ENCODE peak calls at places on chromosomes 16 and 17, in eight cellular contexts. O is colonic mucosa; U is AG10803; Z is tibial nerve; C is activated CD8-positive, alpha-beta T cell treated with anti-CD3 and anti-CD28 coated beads for 36 hours; R is Peyer's patch; J is endothelial cell; W is heart left ventricle. S is an unnamed sample.

GRCh38 chr17:59505610-59506276 is 59.7 kb upstream of the DHX40 start:
- DNase-seq in U (peak), W (no peak), C (no peak), Z (no peak), O (no peak), J (no peak), R (no peak), S (no peak)

GRCh38 chr16:46929378-46930332 is 43.8 kb downstream of the DNAJA2 start:
- DNase-seq in Z (peak), J (peak), R (peak), U (peak), W (peak), O (peak), C (peak), S (peak)

GRCh38 chr16:53099318-53100130 is 44.7 kb downstream of the CHD9 start:
- DNase-seq in J (peak), O (peak), U (peak), W (peak), Z (peak), C (peak), R (peak), S (peak)

GRCh38 chr17:40462343-40463121 is 19.3 kb downstream of the IGFBP4 start:
- DNase-seq in U (no peak), C (no peak), R (no peak), W (peak), J (peak), O (no peak), Z (no peak), S (no peak)

GRCh38 chr16:73068546-73069401 is 20.8 kb upstream of the ZFHX3 start:
- DNase-seq in Z (no peak), C (no peak), W (peak), U (peak), R (no peak), O (no peak), J (no peak), S (no peak)

GRCh38 chr16:23382279-23382678 is 70.7 kb downstream of the COG7 start:
- DNase-seq in C (no peak), O (no peak), R (no peak), U (no peak), J (no peak), W (no peak), Z (no peak), S (no peak)

GRCh38 chr16:88339926-88340754 is 42.6 kb upstream of the ZNF469 start:
- DNase-seq in O (peak), C (no peak), R (peak), J (no peak), U (no peak), Z (no peak), W (no peak), S (no peak)

GRCh38 chr17:74271281-74271680 is 2.8 kb upstream of the DNAI2 start:
- DNase-seq in C (no peak), J (no peak), W (no peak), Z (no peak), U (no peak), O (no peak), R (no peak), S (no peak)

GRCh38 chr16:85269165-85269564 is 156.9 kb upstream of the CIBAR2 start:
- DNase-seq in Z (no peak), R (no peak), U (no peak), C (no peak), J (no peak), W (no peak), O (no peak), S (no peak)

GRCh38 chr16:68272501-68273209 is 8.3 kb downstream of the SLC7A6 start:
- DNase-seq in O (peak), J (no peak), R (no peak), U (no peak), C (peak), Z (no peak), W (no peak), S (no peak)

GRCh38 chr17:65297384-65297783 is 160.2 kb downstream of the RGS9 start:
- DNase-seq in C (no peak), Z (no peak), J (no peak), U (peak), W (no peak), R (no peak), O (no peak), S (no peak)

GRCh38 chr16:11101695-11102522 is 154.1 kb downstream of the SOCS1 start:
- DNase-seq in O (no peak), W (no peak), R (peak), J (no peak), Z (no peak), C (no peak), U (no peak), S (no peak)

GRCh38 chr17:75634376-75634740 is 1.1 kb downstream of the SMIM5 start:
- DNase-seq in U (no peak), O (no peak), W (peak), R (no peak), J (no peak), C (no peak), Z (no peak), S (no peak)

GRCh38 chr16:19753815-19754643 is 36.0 kb downstream of the IQCK start:
- DNase-seq in J (no peak), U (no peak), R (no peak), W (no peak), C (no peak), Z (no peak), O (peak), S (no peak)

GRCh38 chr16:2596747-2597559 is 59.1 kb downstream of the PDPK1 start:
- DNase-seq in W (no peak), R (no peak), C (no peak), O (no peak), Z (no peak), U (no peak), J (no peak), S (no peak)

GRCh38 chr17:61139219-61139618 is 260.4 kb upstream of the TBX2 start:
- DNase-seq in W (no peak), O (peak), R (no peak), U (peak), Z (no peak), C (peak), J (no peak), S (no peak)

GRCh38 chr17:79612468-79613194 is 1.8 kb upstream of the RBFOX3 start:
- DNase-seq in O (peak), C (peak), J (peak), Z (no peak), U (peak), R (peak), W (no peak), S (peak)

GRCh38 chr17:40113961-40114272 is 7.9 kb upstream of the MSL1 start:
- DNase-seq in C (no peak), J (no peak), R (no peak), O (no peak), U (peak), W (no peak), Z (no peak), S (no peak)

GRCh38 chr16:27444470-27444869 is 42.5 kb downstream of the IL21R start:
- DNase-seq in C (peak), W (no peak), R (peak), O (no peak), J (no peak), U (no peak), Z (no peak), S (no peak)

GRCh38 chr17:68711858-68712257 is 110.7 kb upstream of the FAM20A start:
- DNase-seq in O (no peak), J (no peak), U (peak), R (no peak), C (no peak), W (no peak), Z (no peak), S (no peak)

GRCh38 chr16:88920618-88921602 is 54.5 kb upstream of the PABPN1L start:
- DNase-seq in U (peak), O (peak), R (peak), W (peak), J (peak), C (peak), Z (peak), S (no peak)

GRCh38 chr17:59406808-59407381 is 75.4 kb downstream of the YPEL2 start:
- DNase-seq in U (peak), W (no peak), C (no peak), Z (no peak), O (no peak), R (no peak), J (no peak), S (no peak)

GRCh38 chr16:53893731-53894435 is 189.9 kb downstream of the FTO start:
- DNase-seq in W (peak), J (no peak), R (no peak), C (no peak), O (peak), U (peak), Z (no peak), S (no peak)

GRCh38 chr16:17356243-17356933 is 114.4 kb downstream of the XYLT1 start:
- DNase-seq in W (no peak), U (no peak), C (no peak), R (no peak), O (peak), J (no peak), Z (no peak), S (no peak)

GRCh38 chr17:81315170-81315884 is 20.2 kb upstream of the SLC38A10 start:
- DNase-seq in J (no peak), R (no peak), O (no peak), U (no peak), Z (no peak), W (no peak), C (no peak), S (no peak)

GRCh38 chr17:76492989-76493501 is 8.2 kb downstream of the RHBDF2 start:
- DNase-seq in Z (peak), R (no peak), J (no peak), U (peak), O (peak), C (peak), W (peak), S (no peak)

GRCh38 chr16:64339052-64339770 is 782.7 kb downstream of the CDH11 start:
- DNase-seq in J (no peak), U (peak), O (no peak), C (no peak), Z (no peak), R (no peak), W (no peak), S (no peak)

GRCh38 chr16:66605177-66605999 is 884 bp downstream of the CMTM3 start:
- DNase-seq in Z (peak), C (peak), W (peak), O (peak), R (peak), J (peak), U (peak), S (peak)

GRCh38 chr17:82492647-82493516 is 26.6 kb upstream of the FOXK2 start:
- DNase-seq in J (no peak), C (no peak), O (no peak), U (peak), W (no peak), Z (no peak), R (no peak), S (no peak)
- TF ChIP-seq CTCF in J (no peak), C (no peak), O (no peak), U (no peak), W (no peak), Z (no peak), R (no peak), S (no peak)

GRCh38 chr16:80974649-80975376 is 31.9 kb downstream of the CMC2 start:
- DNase-seq in W (peak), U (no peak), C (no peak), J (no peak), R (no peak), O (no peak), Z (no peak), S (no peak)
- TF ChIP-seq CTCF in W (peak), U (peak), C (peak), J (peak), R (no peak), O (no peak), Z (no peak), S (peak)

DNA sequence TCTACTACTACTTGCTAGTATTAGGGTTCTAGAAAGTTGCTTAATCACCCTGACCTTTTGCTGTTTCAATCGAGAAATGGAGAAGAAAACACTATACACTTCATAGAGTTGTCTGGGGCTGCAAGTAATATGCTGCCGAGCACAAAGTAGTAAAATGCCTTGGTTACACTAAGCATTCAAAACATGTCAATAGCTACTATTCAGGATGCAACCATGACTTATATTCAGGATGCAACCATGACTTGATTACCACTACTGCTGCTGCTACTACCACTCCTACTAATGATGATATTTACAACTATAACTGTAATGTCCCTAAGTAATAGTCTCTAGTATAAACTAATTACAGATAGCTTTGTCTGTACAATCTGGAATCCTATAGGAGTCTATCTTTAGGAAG is 35.3 kb downstream of the ADAMTS18 start:
- DNase-seq in C (no peak), O (no peak), R (no peak), Z (no peak), W (no peak), U (no peak), J (no peak), S (no peak)
- TF ChIP-seq CTCF in C (no peak), O (no peak), R (no peak), Z (no peak), W (no peak), U (no peak), J (no peak), S (no peak)

DNA sequence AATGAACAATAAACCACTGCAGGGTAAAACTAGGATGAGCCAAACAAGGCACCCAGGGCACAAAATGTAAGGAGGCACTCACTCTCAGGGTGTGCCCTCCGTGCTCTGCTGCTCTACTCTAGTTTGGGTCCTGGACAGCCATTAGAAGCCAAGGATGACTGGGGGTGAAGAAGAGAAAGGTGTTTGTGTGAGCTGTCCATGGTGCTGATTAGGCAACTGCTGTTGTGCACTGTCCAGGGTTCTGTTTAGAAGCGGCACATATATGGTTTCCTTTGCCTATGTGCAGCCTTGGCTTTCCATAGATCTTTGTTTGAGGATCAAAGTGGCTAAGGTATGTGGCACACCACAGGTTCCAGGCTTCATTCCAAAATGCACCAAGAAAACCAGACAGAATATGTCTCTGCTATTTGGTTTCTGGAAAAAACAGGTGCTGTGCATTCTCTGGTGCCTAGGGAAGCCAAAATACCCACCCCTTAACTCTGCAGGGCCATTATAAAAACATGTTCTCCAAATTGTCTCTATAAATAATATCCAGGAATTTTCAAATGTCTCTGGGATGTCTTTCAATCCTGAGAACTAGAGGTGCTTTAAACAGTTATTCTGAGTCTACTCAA is 123.5 kb downstream of the CBLN1 start:
- DNase-seq in J (peak), C (peak), U (no peak), O (peak), Z (no peak), W (no peak), R (no peak), S (peak)
- TF ChIP-seq CTCF in J (no peak), C (no peak), U (no peak), O (no peak), Z (no peak), W (no peak), R (no peak), S (no peak)

GRCh38 chr17:8856869-8857575 is 10.5 kb downstream of the PIK3R6 start:
- DNase-seq in O (no peak), U (no peak), J (no peak), Z (no peak), W (no peak), C (peak), R (no peak), S (no peak)

GRCh38 chr17:8859804-8860430 is 7.6 kb downstream of the PIK3R6 start:
- DNase-seq in W (no peak), R (no peak), U (no peak), J (no peak), C (no peak), Z (no peak), O (no peak), S (no peak)

GRCh38 chr17:8855477-8856204 is 11.8 kb downstream of the PIK3R6 start:
- DNase-seq in U (peak), W (no peak), R (no peak), Z (no peak), J (no peak), C (peak), O (no peak), S (no peak)

GRCh38 chr17:8859029-8859803 is 8.3 kb downstream of the PIK3R6 start:
- DNase-seq in R (no peak), J (no peak), C (peak), W (no peak), O (no peak), Z (peak), U (peak), S (no peak)

GRCh38 chr17:8857919-8858318 is 9.6 kb downstream of the PIK3R6 start:
- DNase-seq in J (no peak), C (peak), O (no peak), R (no peak), U (peak), Z (no peak), W (peak), S (no peak)
- TF ChIP-seq CTCF in J (no peak), C (no peak), O (no peak), R (no peak), U (no peak), Z (no peak), W (no peak), S (no peak)

GRCh38 chr16:15795615-15796014 is 61.2 kb downstream of the MYH11 start:
- DNase-seq in J (no peak), O (no peak), U (no peak), W (no peak), R (no peak), C (no peak), Z (no peak), S (no peak)
- TF ChIP-seq CTCF in J (no peak), O (no peak), U (no peak), W (no peak), R (no peak), C (no peak), Z (no peak), S (no peak)

GRCh38 chr17:58308173-58308984 is 20.2 kb downstream of the TSPOAP1 start:
- DNase-seq in J (peak), Z (no peak), W (no peak), C (no peak), R (no peak), U (no peak), O (no peak), S (no peak)
- TF ChIP-seq CTCF in J (peak), Z (no peak), W (no peak), C (no peak), R (no peak), U (peak), O (no peak), S (no peak)

DNA sequence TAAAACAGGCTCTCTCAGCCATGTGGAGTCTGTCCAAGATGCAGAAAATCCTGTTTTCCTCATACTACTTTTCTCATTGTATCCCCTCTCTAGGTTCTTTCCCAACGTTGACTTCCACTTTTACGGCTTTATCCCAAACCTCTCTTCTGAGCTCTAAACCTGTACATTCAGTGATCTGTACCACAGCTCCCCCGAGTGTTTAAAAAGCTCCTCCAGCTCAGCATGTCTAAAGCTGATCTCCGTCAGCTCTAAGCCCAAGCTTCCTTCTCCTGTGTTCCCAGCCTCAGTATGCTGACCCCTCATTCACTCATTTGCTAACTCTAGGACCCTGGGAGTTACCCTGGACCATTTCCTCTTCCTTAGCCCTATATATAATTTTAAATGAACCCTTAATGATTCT is 144.6 kb downstream of the DNAH9 start:
- DNase-seq in R (no peak), W (no peak), C (no peak), U (no peak), Z (no peak), J (no peak), O (no peak), S (no peak)
- TF ChIP-seq CTCF in R (no peak), W (no peak), C (no peak), U (no peak), Z (no peak), J (no peak), O (peak), S (no peak)

GRCh38 chr17:28541439-28541838 is 11.0 kb downstream of the UNC119 start:
- DNase-seq in Z (no peak), O (no peak), U (no peak), C (no peak), J (no peak), W (no peak), R (no peak), S (no peak)
- TF ChIP-seq CTCF in Z (no peak), O (no peak), U (no peak), C (no peak), J (no peak), W (no peak), R (no peak), S (no peak)

GRCh38 chr17:27428781-27429505 is 27.3 kb upstream of the KSR1 start:
- DNase-seq in U (no peak), W (no peak), R (no peak), Z (no peak), J (no peak), C (no peak), O (no peak), S (no peak)

GRCh38 chr17:27429666-27430382 is 26.4 kb upstream of the KSR1 start:
- DNase-seq in U (no peak), R (no peak), O (no peak), J (no peak), Z (no peak), C (no peak), W (no peak), S (no peak)

GRCh38 chr17:27433521-27433920 is 22.7 kb upstream of the KSR1 start:
- DNase-seq in Z (no peak), W (no peak), J (no peak), U (no peak), C (no peak), O (no peak), R (no peak), S (no peak)

GRCh38 chr17:27430383-27430840 is 25.8 kb upstream of the KSR1 start:
- DNase-seq in R (no peak), Z (no peak), U (no peak), W (no peak), O (no peak), J (no peak), C (no peak), S (no peak)

GRCh38 chr17:27430882-27431491 is 25.3 kb upstream of the KSR1 start:
- DNase-seq in J (peak), U (peak), W (no peak), C (no peak), O (peak), R (no peak), Z (no peak), S (no peak)
- TF ChIP-seq CTCF in J (peak), U (peak), W (peak), C (peak), O (peak), R (no peak), Z (peak), S (peak)